ENCODE peak calls at places on chromosomes 3 and 15, in seven cellular contexts. G is CD4-positive, alpha-beta T cell; T is stimulated activated CD8-positive, alpha-beta memory T cell treated with anti-CD3 and anti-CD28 coated beads, Interleukin-2, amount 100 ng/mL, for 48 hours; Z is stimulated activated naive B cell treated with anti-CD40 and anti-IgM and Interleukin-4, amounts not matched to agents 10 μg/mL and 1 μg/mL and 100 μg/mL, for 72 hours; B is erythroblast; A is T-helper 2 cell; H is occipital lobe. W is an unnamed sample.

GRCh38 chr15:63063164-63063756 is 20.7 kb downstream of the TPM1 start:
- DNase-seq in B (no peak), T (no peak), Z (no peak), H (no peak), G (no peak), A (no peak), W (no peak)

GRCh38 chr3:9056581-9056980 is 93.3 kb upstream of the RAD18 start:
- DNase-seq in H (no peak), B (no peak), A (no peak), T (no peak), Z (no peak), G (no peak), W (no peak)

GRCh38 chr3:38022301-38022700 is 7.1 kb downstream of the PLCD1 start:
- DNase-seq in A (no peak), G (no peak), H (no peak), T (no peak), B (no peak), Z (no peak), W (no peak)

GRCh38 chr3:50322386-50323091 is at the start of gene HYAL2:
- DNase-seq in H (no peak), A (no peak), T (no peak), Z (no peak), G (no peak), B (no peak), W (peak; percentile 54)

GRCh38 chr3:57971975-57972374 is 36.2 kb upstream of the FLNB start:
- DNase-seq in A (no peak), T (no peak), B (no peak), G (no peak), Z (no peak), H (no peak), W (no peak)

GRCh38 chr15:30059771-30060170 is 23.0 kb upstream of the GOLGA8J start:
- DNase-seq in H (peak; percentile 36), Z (no peak), G (no peak), T (no peak), B (no peak), A (no peak), W (no peak)

GRCh38 chr3:30657914-30658313 is 51.5 kb downstream of the TGFBR2 start:
- DNase-seq in G (no peak), H (no peak), T (no peak), A (peak; percentile 81), B (no peak), Z (no peak), W (no peak)

GRCh38 chr15:41079717-41080116 is 36.4 kb downstream of the INO80 start:
- DNase-seq in H (no peak), A (no peak), B (no peak), G (no peak), Z (no peak), T (no peak), W (no peak)

GRCh38 chr15:90101130-90101968 is 919 bp downstream of the IDH2 start:
- DNase-seq in T (no peak), H (peak; percentile 55), G (peak; percentile 48), Z (peak; percentile 22), B (peak; percentile 66), A (peak; percentile 58), W (no peak)

GRCh38 chr3:15361494-15362214 is 29.3 kb upstream of the SH3BP5 start:
- DNase-seq in B (no peak), H (no peak), G (no peak), A (peak; percentile 86), Z (peak; percentile 71), T (peak; percentile 17), W (no peak)

GRCh38 chr3:98521897-98522537 is 685 bp downstream of the CLDND1 start:
- DNase-seq in Z (peak; percentile 28), T (peak; percentile 23), B (peak; percentile 77), H (peak; percentile 20), A (peak; percentile 83), G (peak; percentile 46), W (peak; percentile 52)

GRCh38 chr3:122510878-122511481 is 3.8 kb downstream of the KPNA1 start:
- DNase-seq in T (no peak), A (no peak), H (no peak), Z (no peak), G (no peak), B (peak; percentile 71), W (no peak)

GRCh38 chr3:141076821-141077571 is 25.8 kb downstream of the SPSB4 start:
- DNase-seq in H (peak; percentile 80), B (no peak), T (no peak), A (no peak), Z (peak; percentile 21), G (peak; percentile 33), W (no peak)

GRCh38 chr3:140883428-140883827 is 58.2 kb upstream of the SLC25A36 start:
- DNase-seq in A (no peak), B (no peak), H (no peak), T (no peak), G (no peak), Z (no peak), W (no peak)